ENCODE peak calls at places on chromosomes 2 and 18, in six cellular contexts. Z is AG04449; T is coronary artery; E is HCT116; L is tibial nerve; U is effector memory CD4-positive, alpha-beta T cell. I is an unnamed sample.

GRCh38 chr18:35436076-35436649 is 59.0 kb upstream of the ZNF396 start:
- DNase-seq in Z (peak; percentile 52), T (no peak), E (no peak), L (no peak), U (no peak), I (no peak)

GRCh38 chr2:47964722-47965434 is 58.6 kb upstream of the FBXO11 start:
- DNase-seq in Z (no peak), T (no peak), E (no peak), L (no peak), U (no peak), I (no peak)

GRCh38 chr2:62010632-62011276 is 105.3 kb downstream of the COMMD1 start:
- DNase-seq in Z (no peak), T (no peak), E (no peak), L (no peak), U (no peak), I (no peak)

GRCh38 chr2:121363632-121364420 is 78.8 kb upstream of the TFCP2L1 start:
- DNase-seq in Z (no peak), T (no peak), E (no peak), L (no peak), U (no peak), I (peak; percentile 88)

GRCh38 chr2:216436369-216436768 is 24.1 kb downstream of the SMARCAL1 start:
- DNase-seq in Z (peak; percentile 86), T (no peak), E (no peak), L (no peak), U (no peak), I (no peak)

GRCh38 chr2:1997409-1997808 is 253.1 kb upstream of the PXDN start:
- DNase-seq in Z (no peak), T (peak; percentile 17), E (no peak), L (no peak), U (no peak), I (no peak)

GRCh38 chr2:208999911-209000310 is 423.9 kb upstream of the MAP2 start:
- DNase-seq in Z (no peak), T (no peak), E (no peak), L (no peak), U (no peak), I (no peak)

GRCh38 chr2:201797175-201797840 is 9.0 kb upstream of the CDK15 start:
- DNase-seq in Z (peak; percentile 87), T (no peak), E (no peak), L (no peak), U (no peak), I (peak; percentile 83)

GRCh38 chr2:212208467-212208866 is 330.1 kb downstream of the ERBB4 start:
- DNase-seq in Z (no peak), T (no peak), E (no peak), L (no peak), U (no peak), I (no peak)

GRCh38 chr2:222320441-222321395 is 21.9 kb upstream of the PAX3 start:
- DNase-seq in Z (no peak), T (no peak), E (no peak), L (no peak), U (no peak), I (no peak)

GRCh38 chr2:26067980-26068507 is 34.2 kb downstream of the RAB10 start:
- DNase-seq in Z (no peak), T (no peak), E (no peak), L (no peak), U (no peak), I (peak; percentile 15)

GRCh38 chr2:165778653-165779451 is 15.2 kb downstream of the GALNT3 start:
- DNase-seq in Z (no peak), T (no peak), E (no peak), L (no peak), U (no peak), I (peak; percentile 22)

GRCh38 chr2:102061962-102062795 is 70.4 kb downstream of the IL1R2 start:
- DNase-seq in Z (no peak), T (no peak), E (no peak), L (no peak), U (no peak), I (peak; percentile 97)

GRCh38 chr2:188898261-188898660 is 75.9 kb upstream of the COL3A1 start:
- DNase-seq in Z (no peak), T (no peak), E (no peak), L (no peak), U (no peak), I (no peak)

GRCh38 chr2:160566717-160567116 is 73.1 kb upstream of the RBMS1 start:
- DNase-seq in Z (no peak), T (no peak), E (no peak), L (no peak), U (no peak), I (peak; percentile 80)

GRCh38 chr2:73984203-73984921 is at the start of gene TET3:
- DNase-seq in Z (no peak), T (no peak), E (no peak), L (no peak), U (no peak), I (no peak)

DNA sequence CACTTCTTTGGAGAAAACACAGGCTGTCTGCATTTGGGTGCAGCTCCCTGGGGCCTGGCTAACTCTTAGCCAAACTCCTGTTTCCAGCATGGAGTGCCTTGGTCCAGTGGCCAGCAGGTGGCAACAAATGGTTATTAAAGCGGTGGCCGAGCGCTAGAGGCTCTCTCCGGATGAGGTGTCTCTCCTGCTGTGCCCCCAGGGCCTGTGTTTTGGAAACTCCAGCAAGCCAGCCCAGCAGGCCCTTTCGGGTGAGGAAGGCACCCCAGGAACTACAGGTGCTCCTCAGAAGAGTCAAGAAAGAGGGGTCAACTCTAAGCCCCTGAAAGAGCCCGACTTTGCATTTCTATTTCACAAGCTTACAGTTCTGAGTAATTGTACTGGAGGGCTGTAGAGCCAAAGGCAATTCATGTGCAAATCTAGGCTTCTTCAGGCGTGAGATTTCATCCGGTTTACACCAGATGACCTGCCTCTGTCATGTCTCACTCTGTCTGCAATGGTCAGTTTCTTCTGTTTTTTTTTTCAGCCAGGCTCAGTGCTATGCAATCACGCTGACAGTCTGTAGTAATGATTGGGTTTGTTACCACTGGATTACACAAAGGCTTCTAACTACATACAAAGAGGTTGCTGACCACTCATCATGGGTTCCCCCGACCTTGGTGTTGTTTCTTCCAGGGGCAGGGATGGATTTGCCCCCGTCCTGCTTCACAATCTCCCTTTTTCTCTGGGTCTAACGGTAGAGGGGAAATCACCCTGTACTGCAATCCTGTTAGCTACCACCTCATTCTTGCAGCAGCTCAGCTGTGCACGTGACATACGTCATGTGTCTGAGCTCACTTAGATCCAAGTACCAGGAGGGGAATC is 7.6 kb upstream of the CHRNA1 start:
- DNase-seq in Z (no peak), T (peak; percentile 78), E (peak; percentile 44), L (peak; percentile 62), U (no peak), I (peak; percentile 80)
- H3K4me3 ChIP-seq in Z (no peak overlapping the region), T (peak overlapping the region; percentile 39), E (no peak overlapping the region), L (no peak overlapping the region), U (no peak overlapping the region), I (no peak overlapping the region)

DNA sequence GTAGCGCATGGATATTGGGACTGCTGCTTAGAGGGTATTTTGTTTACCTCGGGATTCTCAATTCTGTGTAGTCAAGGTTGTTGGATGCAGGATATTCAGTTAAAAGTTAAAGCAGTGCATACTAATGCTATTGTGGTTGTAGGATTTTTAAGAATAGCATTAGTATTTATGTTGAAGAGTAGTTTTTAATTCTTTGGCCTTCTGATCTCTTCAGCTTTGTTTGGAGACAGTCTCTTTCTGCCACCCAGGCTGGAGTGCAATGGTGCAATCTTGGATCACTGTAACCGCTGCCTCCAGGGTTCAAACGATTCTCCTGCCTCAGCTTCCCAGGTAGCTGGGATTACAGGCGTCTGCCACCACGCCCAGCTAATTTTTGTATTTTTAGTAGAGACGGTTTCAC is 1.5 kb downstream of the RHBDD1 start:
- DNase-seq in Z (no peak), T (no peak), E (no peak), L (no peak), U (no peak), I (no peak)
- H3K4me3 ChIP-seq in Z (peak overlapping the region; percentile 76), T (no peak overlapping the region), E (peak overlapping the region; percentile 50), L (peak overlapping the region; percentile 90), U (no peak overlapping the region), I (peak overlapping the region; percentile 19)

DNA sequence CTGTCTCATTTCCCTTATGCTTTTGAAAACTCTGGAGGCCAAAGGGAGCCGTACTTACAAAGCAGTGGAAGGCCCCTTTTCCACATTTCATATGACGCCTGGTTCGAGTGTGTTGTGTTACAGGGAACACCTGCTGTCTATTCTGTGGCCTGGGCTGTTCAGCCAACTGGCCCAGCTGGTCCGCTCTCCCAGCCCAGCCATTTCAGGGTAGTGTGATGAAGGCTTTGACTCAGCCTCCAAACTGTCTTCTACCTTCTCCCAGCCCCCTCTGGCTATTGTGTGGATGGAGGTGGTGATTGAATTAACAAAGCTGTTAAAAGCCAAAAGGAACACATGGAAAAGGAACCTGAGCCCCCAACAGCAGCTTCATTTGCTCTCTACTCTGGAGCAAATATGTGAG is 233.9 kb downstream of the ICOS start:
- DNase-seq in Z (no peak), T (no peak), E (no peak), L (no peak), U (no peak), I (no peak)
- H3K4me3 ChIP-seq in Z (no peak overlapping the region), T (no peak overlapping the region), E (no peak overlapping the region), L (no peak overlapping the region), U (no peak overlapping the region), I (no peak overlapping the region)

GRCh38 chr2:170321526-170321925 is 143.6 kb downstream of the MYO3B start:
- DNase-seq in Z (no peak), T (no peak), E (no peak), L (no peak), U (no peak), I (no peak)

GRCh38 chr2:170324640-170325046 is 146.7 kb downstream of the MYO3B start:
- DNase-seq in Z (no peak), T (no peak), E (peak; percentile 42), L (no peak), U (no peak), I (peak; percentile 43)

GRCh38 chr2:170323743-170324142 is 145.8 kb downstream of the MYO3B start:
- DNase-seq in Z (no peak), T (no peak), E (no peak), L (no peak), U (no peak), I (no peak)

GRCh38 chr2:170320948-170321347 is 143.0 kb downstream of the MYO3B start:
- DNase-seq in Z (no peak), T (no peak), E (no peak), L (no peak), U (no peak), I (no peak)
- H3K4me3 ChIP-seq in Z (no peak overlapping the region), T (no peak overlapping the region), E (no peak overlapping the region), L (no peak overlapping the region), U (no peak overlapping the region), I (no peak overlapping the region)

GRCh38 chr2:45007356-45007755 is 1.9 kb downstream of the SIX2 start:
- DNase-seq in Z (no peak), T (no peak), E (no peak), L (no peak), U (no peak), I (no peak)

GRCh38 chr2:45007961-45008295 is 1.3 kb downstream of the SIX2 start:
- DNase-seq in Z (no peak), T (no peak), E (no peak), L (no peak), U (no peak), I (no peak)

GRCh38 chr2:45005261-45006002 is 3.8 kb downstream of the SIX2 start:
- DNase-seq in Z (no peak), T (no peak), E (no peak), L (no peak), U (no peak), I (no peak)

GRCh38 chr2:45006041-45006941 is 3.0 kb downstream of the SIX2 start:
- DNase-seq in Z (no peak), T (no peak), E (no peak), L (no peak), U (no peak), I (no peak)

GRCh38 chr2:45006942-45007287 is 2.3 kb downstream of the SIX2 start:
- DNase-seq in Z (no peak), T (no peak), E (no peak), L (no peak), U (no peak), I (no peak)
- H3K4me3 ChIP-seq in Z (no peak overlapping the region), T (no peak overlapping the region), E (no peak overlapping the region), L (no peak overlapping the region), U (no peak overlapping the region), I (no peak overlapping the region)

I was measured in fibroblast of the aortic adventitia.